ENCODE peak calls at places on chromosome 18, in six cellular contexts. One of them, this sample, is unnamed.

GRCh38 chr18:58501033-58501432 is 127.9 kb downstream of the ALPK2 start:
- DNase-seq in HCT116: no peak
- DNase-seq in adrenal gland: no peak
- DNase-seq in GM23338: no peak
- DNase-seq in CD8-positive, alpha-beta T cell: no peak
- DNase-seq in ascending aorta: no peak
- DNase-seq in this sample: no peak

GRCh38 chr18:12015697-12016062 is 34.4 kb downstream of the IMPA2 start:
- DNase-seq in HCT116: no peak
- DNase-seq in adrenal gland: no peak
- DNase-seq in GM23338: no peak
- DNase-seq in CD8-positive, alpha-beta T cell: no peak
- DNase-seq in ascending aorta: no peak
- DNase-seq in this sample: no peak

GRCh38 chr18:2692508-2692907 is 37.0 kb downstream of the SMCHD1 start:
- DNase-seq in HCT116: no peak
- DNase-seq in adrenal gland: no peak
- DNase-seq in GM23338: no peak
- DNase-seq in CD8-positive, alpha-beta T cell: no peak
- DNase-seq in ascending aorta: no peak
- DNase-seq in this sample: no peak

GRCh38 chr18:49849331-49850217 is 36.2 kb upstream of the ACAA2 start:
- DNase-seq in HCT116: peak; percentile 96
- DNase-seq in adrenal gland: peak; percentile 30
- DNase-seq in GM23338: peak; percentile 70
- DNase-seq in CD8-positive, alpha-beta T cell: no peak
- DNase-seq in ascending aorta: no peak
- DNase-seq in this sample: no peak

GRCh38 chr18:72342933-72343332 is 201.2 kb downstream of the CBLN2 start:
- DNase-seq in HCT116: no peak
- DNase-seq in adrenal gland: no peak
- DNase-seq in GM23338: no peak
- DNase-seq in CD8-positive, alpha-beta T cell: no peak
- DNase-seq in ascending aorta: no peak
- DNase-seq in this sample: no peak

GRCh38 chr18:49495480-49495879 is 8.4 kb upstream of the C18orf32 start:
- DNase-seq in HCT116: no peak
- DNase-seq in adrenal gland: no peak
- DNase-seq in GM23338: no peak
- DNase-seq in CD8-positive, alpha-beta T cell: no peak
- DNase-seq in ascending aorta: no peak
- DNase-seq in this sample: no peak

GRCh38 chr18:44556296-44556695 is 124.4 kb upstream of the SETBP1 start:
- DNase-seq in HCT116: no peak
- DNase-seq in adrenal gland: no peak
- DNase-seq in GM23338: no peak
- DNase-seq in CD8-positive, alpha-beta T cell: no peak
- DNase-seq in ascending aorta: no peak
- DNase-seq in this sample: no peak

GRCh38 chr18:28905509-28905908 is 728.6 kb upstream of the CDH2 start:
- DNase-seq in HCT116: no peak
- DNase-seq in adrenal gland: no peak
- DNase-seq in GM23338: no peak
- DNase-seq in CD8-positive, alpha-beta T cell: no peak
- DNase-seq in ascending aorta: no peak
- DNase-seq in this sample: no peak

GRCh38 chr18:9950289-9951016 is 36.6 kb downstream of the VAPA start:
- DNase-seq in HCT116: no peak
- DNase-seq in adrenal gland: no peak
- DNase-seq in GM23338: no peak
- DNase-seq in CD8-positive, alpha-beta T cell: no peak
- DNase-seq in ascending aorta: no peak
- DNase-seq in this sample: no peak

GRCh38 chr18:69727912-69728572 is 219.6 kb downstream of the CD226 start:
- DNase-seq in HCT116: no peak
- DNase-seq in adrenal gland: no peak
- DNase-seq in GM23338: peak; percentile 10
- DNase-seq in CD8-positive, alpha-beta T cell: no peak
- DNase-seq in ascending aorta: no peak
- DNase-seq in this sample: no peak

GRCh38 chr18:44557626-44558151 is 123.0 kb upstream of the SETBP1 start:
- DNase-seq in HCT116: no peak
- DNase-seq in adrenal gland: no peak
- DNase-seq in GM23338: no peak
- DNase-seq in CD8-positive, alpha-beta T cell: no peak
- DNase-seq in ascending aorta: no peak
- DNase-seq in this sample: no peak

GRCh38 chr18:25140144-25140961 is 211.6 kb downstream of the ZNF521 start:
- DNase-seq in HCT116: no peak
- DNase-seq in adrenal gland: no peak
- DNase-seq in GM23338: no peak
- DNase-seq in CD8-positive, alpha-beta T cell: no peak
- DNase-seq in ascending aorta: no peak
- DNase-seq in this sample: no peak

GRCh38 chr18:57542126-57542525 is 44.4 kb downstream of the FECH start:
- DNase-seq in HCT116: no peak
- DNase-seq in adrenal gland: no peak
- DNase-seq in GM23338: no peak
- DNase-seq in CD8-positive, alpha-beta T cell: no peak
- DNase-seq in ascending aorta: no peak
- DNase-seq in this sample: no peak

GRCh38 chr18:31679133-31679731 is 5.1 kb downstream of the B4GALT6 start:
- DNase-seq in HCT116: peak; percentile 63
- DNase-seq in adrenal gland: no peak
- DNase-seq in GM23338: no peak
- DNase-seq in CD8-positive, alpha-beta T cell: no peak
- DNase-seq in ascending aorta: no peak
- DNase-seq in this sample: no peak

GRCh38 chr18:58310517-58310916 is 266.5 kb downstream of the NEDD4L start:
- DNase-seq in HCT116: no peak
- DNase-seq in adrenal gland: no peak
- DNase-seq in GM23338: peak; percentile 14
- DNase-seq in CD8-positive, alpha-beta T cell: no peak
- DNase-seq in ascending aorta: no peak
- DNase-seq in this sample: no peak

GRCh38 chr18:26453370-26454030 is 94.9 kb downstream of the KCTD1 start:
- DNase-seq in HCT116: no peak
- DNase-seq in adrenal gland: no peak
- DNase-seq in GM23338: no peak
- DNase-seq in CD8-positive, alpha-beta T cell: no peak
- DNase-seq in ascending aorta: no peak
- DNase-seq in this sample: no peak

DNA sequence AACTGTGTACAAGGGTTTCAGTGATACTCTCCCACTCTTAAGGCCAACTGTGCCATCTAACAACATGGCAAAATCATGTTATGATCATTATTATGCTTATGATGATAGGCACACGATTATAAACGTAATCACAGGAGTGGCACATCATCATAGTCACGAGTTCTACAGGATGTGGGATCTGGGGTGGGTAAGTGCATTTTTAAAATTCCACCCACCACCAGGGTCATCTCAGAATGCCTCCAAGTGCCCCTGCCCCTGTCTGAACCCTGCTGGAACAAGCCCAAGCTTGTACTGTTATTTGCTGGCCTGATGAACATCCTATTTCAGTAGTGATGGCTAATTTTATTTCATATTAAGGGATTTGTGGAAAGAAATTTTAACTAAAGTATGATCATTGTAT is 117.8 kb downstream of the PTPRM start:
- DNase-seq in HCT116: no peak
- DNase-seq in adrenal gland: no peak
- DNase-seq in GM23338: no peak
- DNase-seq in CD8-positive, alpha-beta T cell: no peak
- DNase-seq in ascending aorta: no peak
- DNase-seq in this sample: no peak
- TF ChIP-seq CTCF in HCT116: no peak
- TF ChIP-seq CTCF in adrenal gland: no peak
- TF ChIP-seq CTCF in GM23338: no peak
- TF ChIP-seq CTCF in CD8-positive, alpha-beta T cell: no peak
- TF ChIP-seq CTCF in ascending aorta: no peak
- TF ChIP-seq CTCF in this sample: no peak

GRCh38 chr18:55266981-55267380 is 307.7 kb upstream of the CCDC68 start:
- DNase-seq in HCT116: no peak
- DNase-seq in adrenal gland: no peak
- DNase-seq in GM23338: no peak
- DNase-seq in CD8-positive, alpha-beta T cell: no peak
- DNase-seq in ascending aorta: no peak
- DNase-seq in this sample: no peak

GRCh38 chr18:55268146-55268545 is 308.9 kb upstream of the CCDC68 start:
- DNase-seq in HCT116: no peak
- DNase-seq in adrenal gland: no peak
- DNase-seq in GM23338: no peak
- DNase-seq in CD8-positive, alpha-beta T cell: no peak
- DNase-seq in ascending aorta: no peak
- DNase-seq in this sample: no peak

GRCh38 chr18:55272510-55273243 is 313.4 kb upstream of the CCDC68 start:
- DNase-seq in HCT116: no peak
- DNase-seq in adrenal gland: no peak
- DNase-seq in GM23338: no peak
- DNase-seq in CD8-positive, alpha-beta T cell: no peak
- DNase-seq in ascending aorta: peak; percentile 67
- DNase-seq in this sample: no peak

GRCh38 chr18:55268629-55269275 is 309.5 kb upstream of the CCDC68 start:
- DNase-seq in HCT116: no peak
- DNase-seq in adrenal gland: no peak
- DNase-seq in GM23338: no peak
- DNase-seq in CD8-positive, alpha-beta T cell: no peak
- DNase-seq in ascending aorta: no peak
- DNase-seq in this sample: no peak

DNA sequence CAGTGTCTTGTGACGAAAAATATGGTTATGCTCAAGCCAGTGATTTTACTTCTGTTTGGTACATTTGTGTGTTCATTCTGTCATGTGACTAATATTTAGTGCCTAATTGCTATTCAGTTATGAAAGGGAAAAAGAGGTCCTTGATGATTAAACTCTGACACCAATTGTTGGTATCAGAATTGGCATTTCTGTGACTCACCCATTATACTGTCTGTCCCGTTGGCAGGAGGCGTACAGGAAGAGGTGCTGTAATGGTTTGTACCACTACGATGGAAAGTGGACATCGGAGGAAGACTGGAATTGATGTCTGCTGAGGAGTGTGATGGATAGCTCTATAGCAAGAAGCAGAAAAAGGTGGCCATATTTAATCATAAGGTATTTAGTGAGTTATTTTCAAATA is 310.4 kb upstream of the CCDC68 start:
- DNase-seq in HCT116: no peak
- DNase-seq in adrenal gland: no peak
- DNase-seq in GM23338: no peak
- DNase-seq in CD8-positive, alpha-beta T cell: no peak
- DNase-seq in ascending aorta: no peak
- DNase-seq in this sample: no peak
- H3K36me3 ChIP-seq in HCT116: no peaks in the 10 kb centered on the region
- H3K36me3 ChIP-seq in adrenal gland: no peaks in the 10 kb centered on the region
- H3K36me3 ChIP-seq in GM23338: peaks cover 4% of the 10 kb centered on the region
- H3K36me3 ChIP-seq in CD8-positive, alpha-beta T cell: no peaks in the 10 kb centered on the region
- H3K36me3 ChIP-seq in ascending aorta: peaks cover 17% of the 10 kb centered on the region
- H3K36me3 ChIP-seq in this sample: peaks cover 17% of the 10 kb centered on the region

GRCh38 chr18:76495435-76496199 is 575 bp upstream of the ZNF516 start:
- DNase-seq in HCT116: no peak
- DNase-seq in adrenal gland: peak; percentile 81
- DNase-seq in GM23338: peak; percentile 65
- DNase-seq in CD8-positive, alpha-beta T cell: no peak
- DNase-seq in ascending aorta: peak; percentile 78
- DNase-seq in this sample: no peak
- TF ChIP-seq CTCF in HCT116: no peak
- TF ChIP-seq CTCF in adrenal gland: no peak
- TF ChIP-seq CTCF in GM23338: no peak
- TF ChIP-seq CTCF in CD8-positive, alpha-beta T cell: no peak
- TF ChIP-seq CTCF in ascending aorta: no peak
- TF ChIP-seq CTCF in this sample: no peak

GRCh38 chr18:79452991-79453645 is 57.4 kb downstream of the NFATC1 start:
- DNase-seq in HCT116: no peak
- DNase-seq in adrenal gland: no peak
- DNase-seq in GM23338: no peak
- DNase-seq in CD8-positive, alpha-beta T cell: no peak
- DNase-seq in ascending aorta: no peak
- DNase-seq in this sample: no peak

GRCh38 chr18:79451237-79452125 is 55.8 kb downstream of the NFATC1 start:
- DNase-seq in HCT116: no peak
- DNase-seq in adrenal gland: no peak
- DNase-seq in GM23338: no peak
- DNase-seq in CD8-positive, alpha-beta T cell: no peak
- DNase-seq in ascending aorta: no peak
- DNase-seq in this sample: no peak

GRCh38 chr18:79450289-79450920 is 54.7 kb downstream of the NFATC1 start:
- DNase-seq in HCT116: no peak
- DNase-seq in adrenal gland: no peak
- DNase-seq in GM23338: no peak
- DNase-seq in CD8-positive, alpha-beta T cell: no peak
- DNase-seq in ascending aorta: no peak
- DNase-seq in this sample: no peak

GRCh38 chr18:79454034-79454735 is 58.5 kb downstream of the NFATC1 start:
- DNase-seq in HCT116: no peak
- DNase-seq in adrenal gland: no peak
- DNase-seq in GM23338: no peak
- DNase-seq in CD8-positive, alpha-beta T cell: no peak
- DNase-seq in ascending aorta: no peak
- DNase-seq in this sample: no peak

DNA sequence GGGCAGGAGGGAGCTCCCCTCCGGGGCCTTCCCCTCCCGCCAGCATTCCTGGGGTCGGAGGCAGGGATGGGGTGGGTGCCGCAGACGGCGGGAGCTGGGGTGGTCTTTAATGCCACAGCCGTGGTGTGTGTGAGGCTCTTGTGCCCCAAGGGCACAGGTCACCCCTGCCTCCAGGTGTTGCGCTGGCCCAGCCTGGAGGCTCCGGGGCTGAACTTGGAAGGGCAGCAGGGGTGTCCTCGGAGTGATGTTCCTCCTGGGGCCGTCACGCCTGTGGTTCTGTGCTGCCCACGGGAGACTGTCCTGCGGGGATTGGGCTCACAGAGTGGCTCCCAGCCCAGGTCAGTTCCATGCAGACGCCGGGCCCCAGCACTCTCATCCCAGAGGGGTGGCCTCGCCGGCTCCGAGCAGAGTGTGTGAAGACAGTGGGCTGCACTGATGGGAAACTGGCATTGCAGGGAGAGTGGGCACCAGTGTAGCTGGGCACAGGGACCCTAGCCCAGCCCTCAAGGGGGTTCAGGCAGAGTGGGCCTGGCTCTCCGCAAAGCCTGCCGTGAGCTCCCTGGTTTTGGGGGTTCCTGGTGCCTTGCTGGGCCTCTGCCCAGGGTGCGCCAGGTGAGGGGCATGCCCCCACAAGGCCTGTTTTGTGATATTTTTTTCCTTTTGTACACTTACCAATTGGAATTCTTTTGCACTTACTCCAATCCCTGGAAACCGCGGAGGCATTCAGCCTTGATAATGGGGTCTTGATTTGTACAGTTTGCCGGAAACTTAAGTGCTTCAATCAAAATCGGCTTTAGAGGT is 56.7 kb downstream of the NFATC1 start:
- DNase-seq in HCT116: no peak
- DNase-seq in adrenal gland: no peak
- DNase-seq in GM23338: no peak
- DNase-seq in CD8-positive, alpha-beta T cell: no peak
- DNase-seq in ascending aorta: no peak
- DNase-seq in this sample: no peak
- H3K36me3 ChIP-seq in HCT116: peaks cover 2% of the 10 kb centered on the region
- H3K36me3 ChIP-seq in adrenal gland: no peaks in the 10 kb centered on the region
- H3K36me3 ChIP-seq in GM23338: no peaks in the 10 kb centered on the region
- H3K36me3 ChIP-seq in CD8-positive, alpha-beta T cell: peaks cover 40% of the 10 kb centered on the region
- H3K36me3 ChIP-seq in ascending aorta: peaks cover 56% of the 10 kb centered on the region
- H3K36me3 ChIP-seq in this sample: peaks cover 35% of the 10 kb centered on the region